ENCODE peak calls at places on chromosomes 4 and X, in nine cellular contexts. S is psoas muscle, Q is neural progenitor cell, A is cardiac fibroblast, O is dorsolateral prefrontal cortex, U is RWPE1, K is GM20000, E is OCI-LY7, T is colonic mucosa. F is an unnamed sample.

GRCh38 chrX:17167915-17168314 is 207.1 kb upstream of the NHS start:
- DNase-seq in S (no peak), Q (no peak), A (no peak), O (no peak), U (no peak), K (no peak), E (no peak), T (no peak), F (no peak)

GRCh38 chr4:173046144-173046543 is 122.5 kb upstream of the GALNT7 start:
- DNase-seq in S (no peak), Q (no peak), A (no peak), O (no peak), U (no peak), K (no peak), E (no peak), T (no peak), F (no peak)

GRCh38 chr4:6845574-6845973 is 63.0 kb downstream of the KIAA0232 start:
- DNase-seq in S (no peak), Q (no peak), A (no peak), O (no peak), U (no peak), K (no peak), E (no peak), T (no peak), F (no peak)

GRCh38 chr4:1012031-1012739 is 759 bp downstream of the FGFRL1 start:
- DNase-seq in S (peak; percentile 44), Q (peak; percentile 77), A (no peak), O (no peak), U (peak; percentile 31), K (no peak), E (peak; percentile 19), T (peak; percentile 71), F (no peak)

GRCh38 chrX:65994519-65995501 is 45.1 kb downstream of the VSIG4 start:
- DNase-seq in S (no peak), Q (no peak), A (no peak), O (no peak), U (no peak), K (no peak), E (no peak), T (no peak), F (no peak)

GRCh38 chr4:14434916-14435315 is 567.4 kb upstream of the CPEB2 start:
- DNase-seq in S (no peak), Q (no peak), A (no peak), O (no peak), U (no peak), K (no peak), E (no peak), T (no peak), F (no peak)

GRCh38 chr4:147334478-147334877 is 146.4 kb upstream of the EDNRA start:
- DNase-seq in S (no peak), Q (no peak), A (peak; percentile 75), O (no peak), U (no peak), K (no peak), E (no peak), T (no peak), F (no peak)

GRCh38 chr4:3302786-3303444 is 10.1 kb downstream of the RGS12 start:
- DNase-seq in S (no peak), Q (no peak), A (no peak), O (peak; percentile 12), U (no peak), K (no peak), E (peak; percentile 7), T (peak; percentile 17), F (no peak)

GRCh38 chr4:4852591-4853362 is 6.7 kb upstream of the MSX1 start:
- DNase-seq in S (peak; percentile 33), Q (peak; percentile 81), A (peak; percentile 50), O (no peak), U (peak; percentile 30), K (peak; percentile 46), E (no peak), T (no peak), F (no peak)

GRCh38 chrX:151789179-151789800 is 54.7 kb downstream of the CNGA2 start:
- DNase-seq in S (peak; percentile 71), Q (no peak), A (peak; percentile 80), O (no peak), U (peak; percentile 56), K (no peak), E (no peak), T (peak; percentile 25), F (no peak)

GRCh38 chr4:54082168-54082567 is 17.8 kb upstream of the CHIC2 start:
- DNase-seq in S (no peak), Q (no peak), A (peak; percentile 99), O (no peak), U (peak; percentile 96), K (no peak), E (no peak), T (peak; percentile 56), F (no peak)

GRCh38 chr4:148116264-148116663 is 325.9 kb downstream of the NR3C2 start:
- DNase-seq in S (no peak), Q (no peak), A (peak; percentile 65), O (no peak), U (no peak), K (no peak), E (no peak), T (no peak), F (no peak)

GRCh38 chr4:32775049-32775448 is 2054.9 kb downstream of the PCDH7 start:
- DNase-seq in S (no peak), Q (peak; percentile 57), A (peak; percentile 0), O (no peak), U (no peak), K (no peak), E (peak; percentile 58), T (no peak), F (no peak)

GRCh38 chr4:15577508-15577907 is 77.6 kb downstream of the FBXL5 start:
- DNase-seq in S (no peak), Q (no peak), A (peak; percentile 33), O (no peak), U (no peak), K (no peak), E (no peak), T (no peak), F (no peak)

GRCh38 chr4:79540143-79540542 is 132.1 kb upstream of the GK2 start:
- DNase-seq in S (no peak), Q (no peak), A (no peak), O (no peak), U (no peak), K (no peak), E (no peak), T (no peak), F (no peak)

DNA sequence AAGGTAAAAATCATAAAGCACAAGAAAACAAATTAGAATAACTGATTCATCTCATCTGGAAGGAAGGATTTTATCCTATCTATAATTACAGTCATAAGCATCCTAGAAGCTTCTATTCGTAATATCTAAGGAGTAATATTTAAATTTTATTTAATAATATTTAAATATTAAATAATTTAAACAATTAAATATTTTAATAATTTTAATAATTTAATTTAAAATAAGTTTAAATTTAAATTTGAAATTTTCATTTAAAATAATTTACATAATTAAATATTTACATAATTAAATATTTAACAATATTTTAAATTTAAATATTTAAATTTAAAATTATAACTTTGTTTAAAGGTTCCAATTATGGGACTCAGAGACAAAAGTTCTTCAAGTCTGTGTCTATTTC is 127.5 kb upstream of the GK2 start:
- DNase-seq in S (no peak), Q (no peak), A (no peak), O (no peak), U (no peak), K (no peak), E (no peak), T (no peak), F (no peak)
- TF ChIP-seq CTCF in S (no peak), Q (no peak), A (no peak), O (no peak), U (no peak), K (no peak), E (no peak), T (no peak), F (no peak)

DNA sequence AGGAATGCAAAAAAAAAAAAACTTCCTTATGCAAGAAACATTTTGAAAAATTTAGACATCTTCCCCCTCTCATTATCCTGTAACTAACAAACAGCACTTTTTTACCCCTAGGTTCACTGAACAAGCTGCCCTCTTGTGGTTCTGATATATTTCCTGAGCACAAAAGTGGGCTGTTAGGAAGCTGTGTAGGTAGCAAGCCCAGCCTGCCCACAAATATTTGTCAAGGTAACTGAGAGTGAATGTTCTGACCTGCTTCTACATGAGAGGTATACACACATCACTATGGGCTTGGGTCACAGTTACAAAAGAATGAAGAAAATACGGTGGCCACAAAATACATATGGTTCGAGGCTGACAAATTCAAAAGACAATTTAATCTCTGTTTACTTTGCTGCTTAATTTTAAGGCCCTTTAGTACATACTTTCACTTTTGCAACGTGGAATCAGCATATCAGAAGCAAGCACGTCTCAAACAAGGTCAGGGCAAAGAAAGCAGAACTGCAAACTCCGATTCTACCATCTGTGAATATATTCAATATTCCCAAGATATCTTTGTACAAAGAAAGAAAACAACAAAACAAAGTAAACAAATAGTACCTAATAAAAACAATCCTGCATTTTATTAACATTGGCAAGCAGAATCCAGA is 78.6 kb downstream of the RBM47 start:
- DNase-seq in S (no peak), Q (peak; percentile 24), A (peak; percentile 53), O (no peak), U (peak; percentile 36), K (peak; percentile 47), E (peak; percentile 85), T (peak; percentile 38), F (peak; percentile 62)
- TF ChIP-seq CTCF in S (no peak), Q (peak; percentile 46), A (peak; percentile 51), O (peak; percentile 15), U (peak; percentile 65), K (peak; percentile 61), E (peak; percentile 82), T (peak; percentile 15), F (peak; percentile 34)

GRCh38 chrX:2500091-2500680 is 590 bp downstream of the DHRSX start:
- DNase-seq in S (peak; percentile 46), Q (peak; percentile 71), A (peak; percentile 79), O (no peak), U (peak; percentile 33), K (peak; percentile 72), E (peak; percentile 62), T (peak; percentile 45), F (peak; percentile 68)
- TF ChIP-seq CTCF in S (no peak), Q (peak; percentile 35), A (no peak), O (peak; percentile 17), U (peak; percentile 19), K (peak; percentile 9), E (peak; percentile 66), T (no peak), F (no peak)

GRCh38 chr4:174521800-174522182 is 497 bp downstream of the HPGD start:
- DNase-seq in S (no peak), Q (peak; percentile 39), A (no peak), O (no peak), U (no peak), K (no peak), E (no peak), T (peak; percentile 67), F (no peak)
- TF ChIP-seq CTCF in S (no peak), Q (no peak), A (no peak), O (no peak), U (peak; percentile 29), K (no peak), E (no peak), T (no peak), F (no peak)

GRCh38 chrX:34918856-34919255 is 23.7 kb upstream of the FAM47B start:
- DNase-seq in S (no peak), Q (peak; percentile 74), A (peak; percentile 76), O (no peak), U (peak; percentile 10), K (no peak), E (no peak), T (no peak), F (no peak)
- TF ChIP-seq CTCF in S (peak; percentile 21), Q (peak; percentile 69), A (peak; percentile 52), O (peak; percentile 17), U (no peak), K (no peak), E (peak; percentile 31), T (no peak), F (no peak)